ENCODE peak calls at places on chromosomes 16 and 17, in five cellular contexts. C is amygdala, T is activated B cell treated with CpG ODN at 0.5 μM for 24 hours, X is amniotic epithelial cell, K is A549. P is an unnamed sample.
A peak's percentile ranks its signal among the peaks of the same experiment; 100 is the strongest.

GRCh38 chr17:64773836-64774761 is 112.0 kb upstream of the SMURF2 start:
- DNase-seq in K (peak; percentile 85), T (no peak), X (peak; percentile 50), C (no peak), P (peak; percentile 68)

GRCh38 chr16:69769404-69769803 is 7.3 kb downstream of the WWP2 start:
- DNase-seq in K (no peak), X (no peak), T (no peak), C (no peak), P (no peak)

GRCh38 chr17:73013299-73013698 is 79.2 kb downstream of the SLC39A11 start:
- DNase-seq in K (no peak), T (no peak), X (no peak), C (no peak), P (no peak)

GRCh38 chr16:13158427-13158826 is 257.0 kb downstream of the SHISA9 start:
- DNase-seq in C (no peak), X (no peak), K (peak; percentile 2), T (no peak), P (no peak)

GRCh38 chr17:11779906-11780305 is 181.6 kb downstream of the DNAH9 start:
- DNase-seq in K (no peak), C (no peak), X (no peak), T (no peak), P (no peak)

GRCh38 chr17:69763503-69763902 is 311.5 kb upstream of the KCNJ16 start:
- DNase-seq in X (peak; percentile 62), C (no peak), K (no peak), T (no peak), P (peak; percentile 34)

GRCh38 chr17:79045001-79045729 is 21.2 kb downstream of the C1QTNF1 start:
- DNase-seq in X (no peak), K (no peak), C (no peak), T (no peak), P (no peak)

GRCh38 chr17:81601525-81602120 is 35.3 kb downstream of the NPLOC4 start:
- DNase-seq in X (peak; percentile 69), T (no peak), C (no peak), K (peak; percentile 75), P (peak; percentile 86)

GRCh38 chr17:7308625-7309433 is 1.4 kb downstream of the EIF5A start:
- DNase-seq in K (peak; percentile 89), T (peak; percentile 71), X (peak; percentile 77), C (no peak), P (peak; percentile 79)

GRCh38 chr16:23171234-23171948 is 11.2 kb upstream of the SCNN1G start:
- DNase-seq in C (no peak), K (peak; percentile 19), X (peak; percentile 26), T (no peak), P (no peak)

GRCh38 chr17:75645889-75646625 is 12.8 kb downstream of the SMIM5 start:
- DNase-seq in C (no peak), T (peak; percentile 45), X (peak; percentile 89), K (peak; percentile 94), P (peak; percentile 18)

GRCh38 chr16:2470603-2471015 is 488 bp upstream of the NTN3 start:
- DNase-seq in T (no peak), K (peak; percentile 41), C (no peak), X (no peak), P (no peak)